ENCODE peak calls at places on chromosomes 6 and 20, in four cellular contexts. Y is posterior cingulate gyrus, E is Panc1, Z is HCT116. A is an unnamed sample.

GRCh38 chr20:208937-209566 is 18.0 kb upstream of the DEFB129 start:
- DNase-seq in Z (peak; percentile 38), Y (no peak), E (peak; percentile 55), A (peak; percentile 14)

GRCh38 chr6:26056583-26057350 is 30.5 kb upstream of the HFE start:
- DNase-seq in Z (no peak), E (peak; percentile 38), Y (peak; percentile 8), A (no peak)

GRCh38 chr20:44413575-44414345 is 58.3 kb downstream of the HNF4A start:
- DNase-seq in E (no peak), Z (no peak), Y (no peak), A (no peak)

GRCh38 chr6:137728386-137729349 is 138.4 kb upstream of the TNFAIP3 start:
- DNase-seq in Y (no peak), E (no peak), Z (no peak), A (no peak)

GRCh38 chr20:36866681-36867485 is 9.1 kb upstream of the TLDC2 start:
- DNase-seq in E (no peak), Y (peak; percentile 46), Z (no peak), A (no peak)

GRCh38 chr6:144659202-144659731 is 374.1 kb downstream of the UTRN start:
- DNase-seq in Z (no peak), E (no peak), Y (no peak), A (no peak)

GRCh38 chr6:36848658-36849441 is 9.6 kb upstream of the CPNE5 start:
- DNase-seq in E (no peak), Y (no peak), Z (no peak), A (no peak)

GRCh38 chr6:13248053-13248452 is 80.3 kb downstream of the TBC1D7 start:
- DNase-seq in Z (no peak), E (no peak), Y (peak; percentile 33), A (no peak)

GRCh38 chr6:42781811-42782688 is at the start of gene BICRAL:
- DNase-seq in E (no peak), Y (peak; percentile 26), Z (peak; percentile 46), A (no peak)

GRCh38 chr6:159463440-159463839 is 229.6 kb downstream of the SOD2 start:
- DNase-seq in Z (peak; percentile 16), Y (no peak), E (no peak), A (peak; percentile 2)

GRCh38 chr6:80527552-80528052 is 421.1 kb downstream of the BCKDHB start:
- DNase-seq in Y (no peak), E (no peak), Z (no peak), A (no peak)

GRCh38 chr20:2879148-2879547 is 5.9 kb downstream of the PTPRA start:
- DNase-seq in E (no peak), Z (no peak), Y (peak; percentile 67), A (no peak)

GRCh38 chr6:139569561-139569960 is 195.1 kb upstream of the CITED2 start:
- DNase-seq in Y (no peak), Z (no peak), E (peak; percentile 47), A (peak; percentile 8)

GRCh38 chr6:116208056-116208785 is 45.7 kb downstream of the TSPYL4 start:
- DNase-seq in E (no peak), Y (no peak), Z (no peak), A (no peak)

GRCh38 chr20:13858496-13859270 is 73.9 kb downstream of the NDUFAF5 start:
- DNase-seq in Z (no peak), E (no peak), Y (no peak), A (no peak)

GRCh38 chr20:63854766-63855362 is 6.4 kb upstream of the ABHD16B start:
- DNase-seq in Y (no peak), Z (no peak), E (no peak), A (no peak)

GRCh38 chr6:72035483-72035882 is 149.1 kb downstream of the RIMS1 start:
- DNase-seq in Y (no peak), Z (no peak), E (no peak), A (no peak)

GRCh38 chr6:165799736-165800135 is 136.7 kb upstream of the PDE10A start:
- DNase-seq in Z (no peak), E (no peak), Y (no peak), A (no peak)

GRCh38 chr6:17865798-17866725 is 121.4 kb downstream of the KIF13A start:
- DNase-seq in Z (peak; percentile 98), E (peak; percentile 92), Y (peak; percentile 82), A (peak; percentile 99)

GRCh38 chr6:114611696-114612095 is 268.9 kb upstream of the HS3ST5 start:
- DNase-seq in Y (no peak), Z (no peak), E (no peak), A (no peak)

GRCh38 chr20:39048000-39048696 is 86.0 kb downstream of the DHX35 start:
- DNase-seq in Z (peak; percentile 43), E (peak; percentile 64), Y (peak; percentile 87), A (peak; percentile 83)

GRCh38 chr6:37493047-37493995 is 6.4 kb downstream of the CCDC167 start:
- DNase-seq in E (no peak), Z (no peak), Y (no peak), A (no peak)

GRCh38 chr6:77462359-77463307 is 658 bp downstream of the HTR1B start:
- DNase-seq in E (no peak), Y (no peak), Z (no peak), A (no peak)

GRCh38 chr20:16228722-16229121 is 344.5 kb downstream of the KIF16B start:
- DNase-seq in Z (no peak), Y (no peak), E (no peak), A (no peak)

GRCh38 chr20:24754691-24755090 is 194.4 kb upstream of the CST7 start:
- DNase-seq in Y (no peak), Z (no peak), E (no peak), A (no peak)

GRCh38 chr6:73511796-73512195 is 9.0 kb downstream of the EEF1A1 start:
- DNase-seq in E (no peak), Z (no peak), Y (no peak), A (no peak)

GRCh38 chr20:50111120-50111828 is 1.7 kb downstream of the UBE2V1 start:
- DNase-seq in Z (no peak), E (no peak), Y (no peak), A (no peak)

GRCh38 chr6:106168097-106168888 is 82.2 kb downstream of the PRDM1 start:
- DNase-seq in Z (no peak), E (no peak), Y (no peak), A (no peak)

GRCh38 chr20:62066983-62067433 is 1.3 kb upstream of the TAF4 start:
- DNase-seq in Y (no peak), E (no peak), Z (no peak), A (no peak)

GRCh38 chr6:169424821-169425240 is 171.2 kb upstream of the THBS2 start:
- DNase-seq in E (peak; percentile 5), Y (no peak), Z (no peak), A (no peak)

GRCh38 chr20:32898721-32899120 is 40.0 kb downstream of the EFCAB8 start:
- DNase-seq in Y (no peak), E (no peak), Z (no peak), A (no peak)

GRCh38 chr6:111358454-111358853 is 124.6 kb downstream of the REV3L start:
- DNase-seq in Z (no peak), Y (no peak), E (no peak), A (no peak)

GRCh38 chr20:5270608-5271007 is 46.1 kb downstream of the PROKR2 start:
- DNase-seq in Z (no peak), E (no peak), Y (no peak), A (no peak)

GRCh38 chr6:15879372-15880261 is 216.8 kb upstream of the DTNBP1 start:
- DNase-seq in Z (no peak), E (no peak), Y (no peak), A (no peak)

A was measured in SW 1271.